ENCODE peak calls at places on chromosomes 3 and 15, in six cellular contexts. M is left ventricle myocardium superior; I is neural progenitor cell; X is activated CD4-positive, alpha-beta T cell treated with anti-CD3 and anti-CD28 coated beads for 24 hours; Y is GM23248; O is vagina. Z is an unnamed sample.
A peak's percentile ranks its signal among the peaks of the same experiment; 100 is the strongest.

GRCh38 chr3:45480218-45480617 is 91.8 kb downstream of the LARS2 start:
- DNase-seq in M (no peak), I (no peak), X (no peak), Y (peak; percentile 13), O (no peak), Z (no peak)

GRCh38 chr3:14725015-14725431 is 50.1 kb downstream of the C3orf20 start:
- DNase-seq in M (no peak), I (no peak), X (no peak), Y (peak; percentile 90), O (no peak), Z (no peak)

GRCh38 chr3:128447561-128448013 is 19.1 kb downstream of the DNAJB8 start:
- DNase-seq in M (no peak), I (no peak), X (peak; percentile 42), Y (no peak), O (no peak), Z (peak; percentile 74)

GRCh38 chr3:134364936-134365765 is 9.1 kb downstream of the AMOTL2 start:
- DNase-seq in M (no peak), I (peak; percentile 4), X (no peak), Y (peak; percentile 56), O (no peak), Z (peak; percentile 34)

GRCh38 chr3:131075632-131076328 is 49.1 kb downstream of the NEK11 start:
- DNase-seq in M (no peak), I (no peak), X (no peak), Y (no peak), O (no peak), Z (no peak)

GRCh38 chr3:180335056-180335455 is 266.9 kb upstream of the TTC14 start:
- DNase-seq in M (no peak), I (no peak), X (no peak), Y (no peak), O (no peak), Z (no peak)

GRCh38 chr3:150870406-150870805 is 34.8 kb downstream of the MINDY4B start:
- DNase-seq in M (no peak), I (no peak), X (no peak), Y (peak; percentile 73), O (no peak), Z (no peak)

GRCh38 chr3:111210866-111211564 is 139.4 kb downstream of the NECTIN3 start:
- DNase-seq in M (no peak), I (peak; percentile 36), X (no peak), Y (no peak), O (no peak), Z (no peak)

GRCh38 chr15:68492855-68493254 is 60.9 kb upstream of the ITGA11 start:
- DNase-seq in M (peak; percentile 67), I (no peak), X (no peak), Y (peak; percentile 87), O (no peak), Z (no peak)